ENCODE peak calls at places on chromosomes 1 and 21, in six cellular contexts. One of them, this sample, is unnamed.

GRCh38 chr1:30882678-30883388 is 25.7 kb downstream of the SDC3 start:
- DNase-seq in transverse colon: no peak
- DNase-seq in colonic mucosa: no peak
- DNase-seq in dorsolateral prefrontal cortex: no peak
- DNase-seq in upper lobe of right lung: no peak
- DNase-seq in CD8-positive, alpha-beta T cell: no peak
- DNase-seq in this sample: no peak

GRCh38 chr1:156766288-156767100 is 841 bp upstream of the PRCC start:
- DNase-seq in transverse colon: no peak
- DNase-seq in colonic mucosa: peak; percentile 24
- DNase-seq in dorsolateral prefrontal cortex: peak; percentile 23
- DNase-seq in upper lobe of right lung: no peak
- DNase-seq in CD8-positive, alpha-beta T cell: no peak
- DNase-seq in this sample: no peak

GRCh38 chr1:151729157-151729965 is 8.0 kb downstream of the RIIAD1 start:
- DNase-seq in transverse colon: no peak
- DNase-seq in colonic mucosa: peak; percentile 21
- DNase-seq in dorsolateral prefrontal cortex: no peak
- DNase-seq in upper lobe of right lung: no peak
- DNase-seq in CD8-positive, alpha-beta T cell: no peak
- DNase-seq in this sample: no peak

GRCh38 chr1:54294846-54295245 is 94.9 kb downstream of the MRPL37 start:
- DNase-seq in transverse colon: no peak
- DNase-seq in colonic mucosa: no peak
- DNase-seq in dorsolateral prefrontal cortex: no peak
- DNase-seq in upper lobe of right lung: no peak
- DNase-seq in CD8-positive, alpha-beta T cell: no peak
- DNase-seq in this sample: no peak

GRCh38 chr1:117815926-117816325 is 113.5 kb downstream of the GDAP2 start:
- DNase-seq in transverse colon: no peak
- DNase-seq in colonic mucosa: no peak
- DNase-seq in dorsolateral prefrontal cortex: no peak
- DNase-seq in upper lobe of right lung: no peak
- DNase-seq in CD8-positive, alpha-beta T cell: no peak
- DNase-seq in this sample: no peak

GRCh38 chr1:86541859-86542258 is 5.0 kb upstream of the CLCA4 start:
- DNase-seq in transverse colon: no peak
- DNase-seq in colonic mucosa: no peak
- DNase-seq in dorsolateral prefrontal cortex: no peak
- DNase-seq in upper lobe of right lung: no peak
- DNase-seq in CD8-positive, alpha-beta T cell: no peak
- DNase-seq in this sample: no peak

GRCh38 chr1:229156819-229157218 is 114.1 kb upstream of the RAB4A start:
- DNase-seq in transverse colon: peak; percentile 32
- DNase-seq in colonic mucosa: no peak
- DNase-seq in dorsolateral prefrontal cortex: no peak
- DNase-seq in upper lobe of right lung: no peak
- DNase-seq in CD8-positive, alpha-beta T cell: no peak
- DNase-seq in this sample: no peak

GRCh38 chr1:159598196-159598595 is 10.6 kb downstream of the APCS start:
- DNase-seq in transverse colon: no peak
- DNase-seq in colonic mucosa: no peak
- DNase-seq in dorsolateral prefrontal cortex: no peak
- DNase-seq in upper lobe of right lung: no peak
- DNase-seq in CD8-positive, alpha-beta T cell: no peak
- DNase-seq in this sample: no peak

GRCh38 chr1:58783090-58783992 is 506 bp downstream of the JUN start:
- DNase-seq in transverse colon: peak; percentile 66
- DNase-seq in colonic mucosa: peak; percentile 53
- DNase-seq in dorsolateral prefrontal cortex: peak; percentile 46
- DNase-seq in upper lobe of right lung: peak; percentile 85
- DNase-seq in CD8-positive, alpha-beta T cell: peak; percentile 31
- DNase-seq in this sample: peak; percentile 87

GRCh38 chr1:8985915-8986813 is 40.1 kb downstream of the SLC2A7 start:
- DNase-seq in transverse colon: peak; percentile 80
- DNase-seq in colonic mucosa: peak; percentile 82
- DNase-seq in dorsolateral prefrontal cortex: peak; percentile 46
- DNase-seq in upper lobe of right lung: peak; percentile 77
- DNase-seq in CD8-positive, alpha-beta T cell: no peak
- DNase-seq in this sample: peak; percentile 85

GRCh38 chr1:208577381-208577905 is 333.3 kb upstream of the PLXNA2 start:
- DNase-seq in transverse colon: no peak
- DNase-seq in colonic mucosa: no peak
- DNase-seq in dorsolateral prefrontal cortex: no peak
- DNase-seq in upper lobe of right lung: no peak
- DNase-seq in CD8-positive, alpha-beta T cell: no peak
- DNase-seq in this sample: no peak

GRCh38 chr1:59857679-59858354 is 43.1 kb downstream of the HOOK1 start:
- DNase-seq in transverse colon: no peak
- DNase-seq in colonic mucosa: peak; percentile 22
- DNase-seq in dorsolateral prefrontal cortex: no peak
- DNase-seq in upper lobe of right lung: no peak
- DNase-seq in CD8-positive, alpha-beta T cell: no peak
- DNase-seq in this sample: no peak

GRCh38 chr1:202244841-202245261 is 51.3 kb downstream of the LGR6 start:
- DNase-seq in transverse colon: no peak
- DNase-seq in colonic mucosa: no peak
- DNase-seq in dorsolateral prefrontal cortex: no peak
- DNase-seq in upper lobe of right lung: no peak
- DNase-seq in CD8-positive, alpha-beta T cell: no peak
- DNase-seq in this sample: peak; percentile 70

GRCh38 chr1:208467401-208467800 is 223.2 kb upstream of the PLXNA2 start:
- DNase-seq in transverse colon: no peak
- DNase-seq in colonic mucosa: no peak
- DNase-seq in dorsolateral prefrontal cortex: no peak
- DNase-seq in upper lobe of right lung: no peak
- DNase-seq in CD8-positive, alpha-beta T cell: no peak
- DNase-seq in this sample: no peak

GRCh38 chr1:191284175-191284574 is 806.5 kb upstream of the BRINP3 start:
- DNase-seq in transverse colon: no peak
- DNase-seq in colonic mucosa: no peak
- DNase-seq in dorsolateral prefrontal cortex: no peak
- DNase-seq in upper lobe of right lung: no peak
- DNase-seq in CD8-positive, alpha-beta T cell: no peak
- DNase-seq in this sample: no peak

GRCh38 chr21:31354604-31355443 is 10.8 kb upstream of the TIAM1 start:
- DNase-seq in transverse colon: peak; percentile 13
- DNase-seq in colonic mucosa: no peak
- DNase-seq in dorsolateral prefrontal cortex: no peak
- DNase-seq in upper lobe of right lung: no peak
- DNase-seq in CD8-positive, alpha-beta T cell: peak; percentile 69
- DNase-seq in this sample: no peak

GRCh38 chr1:156505679-156506298 is 5.2 kb upstream of the MEF2D start:
- DNase-seq in transverse colon: peak; percentile 14
- DNase-seq in colonic mucosa: no peak
- DNase-seq in dorsolateral prefrontal cortex: no peak
- DNase-seq in upper lobe of right lung: no peak
- DNase-seq in CD8-positive, alpha-beta T cell: no peak
- DNase-seq in this sample: no peak

GRCh38 chr1:246170574-246171261 is 336.4 kb downstream of the SMYD3 start:
- DNase-seq in transverse colon: no peak
- DNase-seq in colonic mucosa: no peak
- DNase-seq in dorsolateral prefrontal cortex: no peak
- DNase-seq in upper lobe of right lung: no peak
- DNase-seq in CD8-positive, alpha-beta T cell: no peak
- DNase-seq in this sample: no peak

GRCh38 chr1:66770240-66770639 is 18.0 kb downstream of the DYNLT5 start:
- DNase-seq in transverse colon: no peak
- DNase-seq in colonic mucosa: no peak
- DNase-seq in dorsolateral prefrontal cortex: no peak
- DNase-seq in upper lobe of right lung: no peak
- DNase-seq in CD8-positive, alpha-beta T cell: no peak
- DNase-seq in this sample: no peak

GRCh38 chr1:230401763-230402294 is 24.3 kb downstream of the PGBD5 start:
- DNase-seq in transverse colon: no peak
- DNase-seq in colonic mucosa: no peak
- DNase-seq in dorsolateral prefrontal cortex: no peak
- DNase-seq in upper lobe of right lung: no peak
- DNase-seq in CD8-positive, alpha-beta T cell: no peak
- DNase-seq in this sample: no peak

GRCh38 chr21:44996096-44996495 is 56.3 kb downstream of the SLX9 start:
- DNase-seq in transverse colon: no peak
- DNase-seq in colonic mucosa: no peak
- DNase-seq in dorsolateral prefrontal cortex: no peak
- DNase-seq in upper lobe of right lung: no peak
- DNase-seq in CD8-positive, alpha-beta T cell: no peak
- DNase-seq in this sample: no peak

DNA sequence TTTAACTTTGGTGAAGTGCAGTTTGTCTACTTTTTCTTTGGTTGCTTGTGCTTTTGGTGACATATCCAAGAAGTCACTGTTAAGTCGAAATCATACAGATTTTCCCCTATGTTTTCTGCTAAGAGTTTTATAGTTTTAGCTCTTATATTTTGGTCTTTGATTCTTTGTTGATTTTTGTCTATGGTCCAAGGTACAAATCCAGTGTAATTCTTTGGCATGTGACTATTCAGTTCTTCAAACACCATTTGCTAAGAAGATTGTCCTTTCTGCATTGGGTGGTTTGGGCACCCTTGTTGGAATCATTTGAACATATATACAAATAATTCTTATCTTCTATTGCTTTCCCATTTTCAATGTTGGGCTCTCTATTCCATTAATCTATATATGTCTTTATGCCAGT is 16.2 kb downstream of the HIPK1 start:
- DNase-seq in transverse colon: no peak
- DNase-seq in colonic mucosa: no peak
- DNase-seq in dorsolateral prefrontal cortex: no peak
- DNase-seq in upper lobe of right lung: no peak
- DNase-seq in CD8-positive, alpha-beta T cell: no peak
- DNase-seq in this sample: no peak
- H3K27ac ChIP-seq in transverse colon: no peak overlapping the region
- H3K27ac ChIP-seq in colonic mucosa: no peak overlapping the region
- H3K27ac ChIP-seq in dorsolateral prefrontal cortex: no peak overlapping the region
- H3K27ac ChIP-seq in upper lobe of right lung: no peak overlapping the region
- H3K27ac ChIP-seq in CD8-positive, alpha-beta T cell: no peak overlapping the region
- H3K27ac ChIP-seq in this sample: no peak overlapping the region

DNA sequence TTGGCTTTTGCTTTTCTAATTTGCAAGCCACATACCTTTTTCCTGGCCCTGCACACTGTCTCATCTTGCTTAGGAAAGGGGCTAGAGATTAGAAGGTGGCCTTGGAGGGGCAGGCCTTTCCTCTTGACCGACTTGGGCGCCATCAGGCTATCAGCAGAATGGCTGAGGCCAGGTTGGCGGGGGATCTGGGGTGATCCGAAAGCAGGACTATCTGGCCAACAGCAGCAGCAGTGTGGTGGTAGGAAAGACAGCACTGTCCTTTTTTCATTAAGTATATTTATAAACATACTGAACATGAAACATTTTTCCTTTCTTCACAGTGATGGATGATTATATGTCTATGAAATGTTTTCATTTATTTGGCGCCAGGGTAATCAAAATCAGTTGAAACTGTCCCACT is 23.5 kb upstream of the RUNX1 start:
- DNase-seq in transverse colon: no peak
- DNase-seq in colonic mucosa: no peak
- DNase-seq in dorsolateral prefrontal cortex: no peak
- DNase-seq in upper lobe of right lung: no peak
- DNase-seq in CD8-positive, alpha-beta T cell: no peak
- DNase-seq in this sample: no peak
- TF ChIP-seq CTCF in transverse colon: no peak
- TF ChIP-seq CTCF in colonic mucosa: no peak
- TF ChIP-seq CTCF in dorsolateral prefrontal cortex: no peak
- TF ChIP-seq CTCF in upper lobe of right lung: no peak
- TF ChIP-seq CTCF in CD8-positive, alpha-beta T cell: no peak
- TF ChIP-seq CTCF in this sample: no peak

GRCh38 chr21:46039891-46040660 is 57.8 kb upstream of the COL6A2 start:
- DNase-seq in transverse colon: no peak
- DNase-seq in colonic mucosa: no peak
- DNase-seq in dorsolateral prefrontal cortex: no peak
- DNase-seq in upper lobe of right lung: no peak
- DNase-seq in CD8-positive, alpha-beta T cell: no peak
- DNase-seq in this sample: no peak
- H3K4me3 ChIP-seq in transverse colon: no peak overlapping the region
- H3K4me3 ChIP-seq in colonic mucosa: no peak overlapping the region
- H3K4me3 ChIP-seq in dorsolateral prefrontal cortex: no peak overlapping the region
- H3K4me3 ChIP-seq in upper lobe of right lung: no peak overlapping the region
- H3K4me3 ChIP-seq in CD8-positive, alpha-beta T cell: no peak overlapping the region
- H3K4me3 ChIP-seq in this sample: no peak overlapping the region

DNA sequence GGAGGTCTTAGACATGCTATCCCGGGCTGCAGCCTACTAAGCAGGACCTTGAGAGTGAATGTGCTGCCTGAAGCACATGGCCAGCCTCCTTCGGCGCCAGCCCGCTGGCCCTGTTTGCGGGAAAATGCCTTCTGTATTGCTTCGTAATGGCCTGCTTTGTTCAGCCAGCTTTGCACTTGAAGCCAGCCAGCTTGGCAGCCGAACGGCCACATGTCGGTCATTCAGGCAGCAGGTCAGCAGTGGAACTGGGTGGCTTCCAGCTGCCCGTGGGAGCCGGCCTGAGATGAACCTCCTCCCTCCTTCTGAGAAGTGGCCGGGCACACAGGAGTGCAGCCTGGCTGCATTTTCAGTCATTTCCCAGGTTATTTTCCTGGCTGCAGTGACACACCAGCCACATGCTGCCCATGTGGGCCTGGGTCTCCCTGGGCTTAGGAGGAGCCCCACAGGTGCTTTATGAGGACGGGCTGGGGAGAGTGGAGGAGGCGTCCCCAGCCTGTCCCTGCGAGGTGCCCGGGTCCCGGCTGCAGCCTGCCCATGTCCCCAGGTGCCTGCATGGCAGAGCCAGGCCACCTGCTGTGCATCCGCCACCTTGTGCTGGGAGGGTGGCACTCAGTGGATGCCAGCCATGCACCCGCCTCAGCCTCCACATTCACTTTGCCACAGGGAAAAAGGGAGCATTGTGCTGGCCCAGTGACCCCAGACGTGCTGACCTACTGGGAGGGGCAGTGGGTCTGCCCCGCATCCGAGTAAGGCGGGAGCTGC is 103.5 kb downstream of the SIK1 start:
- DNase-seq in transverse colon: no peak
- DNase-seq in colonic mucosa: no peak
- DNase-seq in dorsolateral prefrontal cortex: peak; percentile 66
- DNase-seq in upper lobe of right lung: peak; percentile 93
- DNase-seq in CD8-positive, alpha-beta T cell: no peak
- DNase-seq in this sample: no peak
- H3K27ac ChIP-seq in transverse colon: no peak overlapping the region
- H3K27ac ChIP-seq in colonic mucosa: no peak overlapping the region
- H3K27ac ChIP-seq in dorsolateral prefrontal cortex: no peak overlapping the region
- H3K27ac ChIP-seq in upper lobe of right lung: no peak overlapping the region
- H3K27ac ChIP-seq in CD8-positive, alpha-beta T cell: no peak overlapping the region
- H3K27ac ChIP-seq in this sample: peak overlapping the region; percentile 37

GRCh38 chr1:233227930-233228465 is 67.5 kb downstream of the PCNX2 start:
- DNase-seq in transverse colon: no peak
- DNase-seq in colonic mucosa: no peak
- DNase-seq in dorsolateral prefrontal cortex: no peak
- DNase-seq in upper lobe of right lung: no peak
- DNase-seq in CD8-positive, alpha-beta T cell: no peak
- DNase-seq in this sample: no peak
- TF ChIP-seq CTCF in transverse colon: no peak
- TF ChIP-seq CTCF in colonic mucosa: no peak
- TF ChIP-seq CTCF in dorsolateral prefrontal cortex: no peak
- TF ChIP-seq CTCF in upper lobe of right lung: no peak
- TF ChIP-seq CTCF in CD8-positive, alpha-beta T cell: no peak
- TF ChIP-seq CTCF in this sample: no peak

This sample was measured in coronary artery.